ENCODE peak calls at places on chromosomes 6 and 20, in ten cellular contexts. O is stomach, L is HCT116, U is sigmoid colon, M is endothelial cell of umbilical vein, X is breast epithelium, C is upper lobe of left lung, D is esophagus muscularis mucosa, V is SK-N-SH, E is HepG2. H is an unnamed sample. For H3K9me3, the result is how much of the 10 kb centered on the place peaks cover.

GRCh38 chr6:27505209-27506027 is 32.5 kb upstream of the ZNF184 start:
- DNase-seq in U (peak), D (no peak), M (peak), O (no peak), E (peak), C (peak), X (peak), L (peak), V (no peak), H (peak)

GRCh38 chr6:88013554-88013953 is 34.1 kb upstream of the SPACA1 start:
- DNase-seq in U (no peak), L (no peak), X (no peak), E (no peak), V (no peak), D (no peak), C (no peak), M (no peak), O (no peak), H (no peak)

GRCh38 chr20:31540406-31540805 is 26.2 kb downstream of the HM13 start:
- DNase-seq in E (no peak), D (no peak), V (no peak), L (no peak), X (no peak), M (no peak), C (no peak), O (no peak), U (no peak), H (no peak)

GRCh38 chr6:152293404-152293803 is 343.8 kb downstream of the SYNE1 start:
- DNase-seq in C (no peak), M (no peak), D (no peak), U (no peak), L (no peak), O (peak), X (no peak), V (peak), E (no peak), H (peak)

GRCh38 chr6:134626131-134626530 is 308.2 kb upstream of the SGK1 start:
- DNase-seq in U (no peak), D (no peak), C (no peak), M (no peak), X (peak), O (no peak), E (no peak), L (no peak), V (no peak), H (no peak)

GRCh38 chr6:122845464-122845863 is 56.4 kb downstream of the SMPDL3A start:
- DNase-seq in X (no peak), M (no peak), C (no peak), D (no peak), U (no peak), L (no peak), V (no peak), E (no peak), O (no peak), H (no peak)

GRCh38 chr20:62412194-62413024 is 5.3 kb upstream of the CABLES2 start:
- DNase-seq in O (no peak), X (no peak), D (no peak), L (no peak), U (no peak), V (no peak), C (no peak), E (peak), M (no peak), H (peak)

GRCh38 chr6:130742282-130742681 is 84.9 kb upstream of the SMLR1 start:
- DNase-seq in O (no peak), M (no peak), C (no peak), E (no peak), L (no peak), X (no peak), V (no peak), U (no peak), D (no peak), H (no peak)

GRCh38 chr20:25623225-25623735 is 534 bp downstream of the NANP start:
- DNase-seq in M (no peak), X (no peak), U (peak), V (peak), E (peak), O (peak), C (peak), D (no peak), L (peak), H (peak)

GRCh38 chr20:24732599-24732998 is 216.5 kb upstream of the CST7 start:
- DNase-seq in O (no peak), U (no peak), V (no peak), D (peak), E (no peak), X (no peak), M (no peak), L (no peak), C (no peak), H (no peak)

GRCh38 chr20:41171736-41172295 is 34.5 kb downstream of the PLCG1 start:
- DNase-seq in U (no peak), O (peak), M (no peak), V (no peak), D (no peak), L (no peak), X (peak), E (no peak), C (peak), H (peak)

GRCh38 chr6:27078734-27079357 is 168.7 kb upstream of the PRSS16 start:
- DNase-seq in E (peak), D (no peak), X (no peak), C (peak), L (peak), M (peak), V (peak), O (peak), U (no peak), H (peak)

GRCh38 chr20:17807670-17808069 is 107.9 kb downstream of the BANF2 start:
- DNase-seq in D (no peak), U (no peak), L (no peak), X (no peak), M (no peak), E (peak), C (no peak), V (no peak), O (no peak), H (no peak)
- TF ChIP-seq POLR2AphosphoS5 in D (no peak), U (no peak), L (no peak), X (no peak), M (no peak), E (no peak), C (no peak), V (no peak), O (no peak), H (no peak)

DNA sequence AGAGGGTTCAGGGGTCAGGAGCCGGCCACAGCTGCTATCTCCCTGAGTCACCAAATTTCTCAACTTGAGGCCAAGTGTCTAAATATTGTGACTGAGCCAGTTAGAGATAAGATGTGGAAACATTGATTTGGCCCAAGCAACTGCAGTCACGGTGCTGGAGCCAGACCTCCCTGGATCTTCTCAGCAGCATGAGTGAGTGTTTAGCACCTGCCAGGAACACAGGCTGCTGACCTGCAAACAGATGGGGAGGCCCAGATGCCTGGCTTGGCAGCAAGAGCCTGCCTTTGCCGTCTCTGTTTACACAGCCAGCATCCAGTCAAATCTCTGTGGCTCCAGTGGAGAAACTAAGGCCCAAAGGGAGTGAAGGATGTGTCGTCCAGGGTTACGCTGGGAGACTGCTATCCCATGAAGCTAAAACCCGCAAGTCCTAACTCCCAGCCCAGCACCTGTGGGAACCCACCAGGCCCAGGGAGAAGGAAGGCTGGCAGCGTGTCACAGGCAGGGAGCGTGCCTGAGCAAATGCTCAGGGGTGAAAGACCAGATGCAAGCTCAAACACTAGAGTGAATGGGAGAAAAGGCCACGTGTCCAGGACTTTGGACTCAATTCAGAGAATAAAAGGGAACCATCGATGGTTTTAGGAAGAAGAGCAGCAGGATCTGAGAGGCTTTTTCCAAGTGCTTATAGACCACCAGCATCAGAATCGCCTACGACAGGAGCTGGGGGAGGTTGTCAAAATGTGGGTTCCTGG is 15.9 kb upstream of the PTGIS start:
- DNase-seq in V (no peak), U (peak), D (no peak), X (peak), E (peak), L (no peak), M (peak), C (peak), O (peak), H (peak)
- H3K27ac ChIP-seq in V (no peak), U (peak), D (peak), X (peak), E (peak), L (no peak), M (no peak), C (no peak), O (peak), H (peak)

GRCh38 chr6:2324166-2324953 is 79.0 kb upstream of the GMDS start:
- DNase-seq in D (no peak), U (no peak), C (no peak), X (no peak), L (no peak), O (no peak), M (no peak), V (no peak), E (no peak), H (no peak)
- H3K9me3 ChIP-seq in D (under half), U (under half), C (under half), X (under half), L (under half), O (under half), M (under half), V (under half), E (half or more), H (under half)

GRCh38 chr20:20083796-20084195 is 31.5 kb downstream of the CFAP61 start:
- DNase-seq in C (no peak), D (no peak), X (no peak), L (peak), E (peak), U (no peak), M (peak), O (no peak), V (peak), H (no peak)
- TF ChIP-seq POLR2AphosphoS5 in C (no peak), D (no peak), X (no peak), L (no peak), E (no peak), U (no peak), M (no peak), O (no peak), V (no peak), H (no peak)

GRCh38 chr20:49697071-49697470 is 16.6 kb downstream of the B4GALT5 start:
- DNase-seq in C (peak), X (peak), L (no peak), D (no peak), V (no peak), O (peak), U (no peak), M (no peak), E (no peak), H (peak)
- H3K27ac ChIP-seq in C (no peak), X (peak), L (peak), D (no peak), V (no peak), O (peak), U (no peak), M (peak), E (peak), H (peak)

GRCh38 chr6:167979436-167980090 is 17.9 kb upstream of the KIF25 start:
- DNase-seq in E (no peak), D (no peak), X (no peak), M (no peak), O (no peak), V (no peak), C (no peak), L (no peak), U (no peak), H (no peak)
- H3K9me3 ChIP-seq in E (under half), D (under half), X (under half), M (under half), O (under half), V (under half), C (under half), L (under half), U (under half), H (under half)

GRCh38 chr20:48910360-48910781 is 11.1 kb upstream of the ARFGEF2 start:
- DNase-seq in U (no peak), C (peak), E (no peak), D (no peak), L (no peak), X (no peak), M (peak), V (no peak), O (no peak), H (no peak)
- TF ChIP-seq POLR2AphosphoS5 in U (no peak), C (no peak), E (no peak), D (no peak), L (no peak), X (no peak), M (no peak), V (no peak), O (no peak), H (no peak)

H was measured in transverse colon.